ENCODE peak calls at places on chromosomes 7 and 10, in six cellular contexts. J is activated CD8-positive, alpha-beta memory T cell treated with anti-CD3 and anti-CD28 coated beads, Interleukin-2, amount 50 U/mL, for 48 hours; X is activated naive CD8-positive, alpha-beta T cell treated with anti-CD3 and anti-CD28 coated beads, Interleukin-2, amount 50 U/mL, for 24 hours; G is NCI-H1092; R is H54; C is suprapubic skin. M is an unnamed sample.

GRCh38 chr10:25026463-25026862 is 10.1 kb downstream of the THNSL1 start:
- DNase-seq in J (no peak), X (no peak), G (no peak), R (no peak), C (no peak), M (no peak)

GRCh38 chr7:364536-364935 is 74.6 kb downstream of the FOXL3 start:
- DNase-seq in J (no peak), X (no peak), G (no peak), R (no peak), C (no peak), M (no peak)

GRCh38 chr7:1818581-1819200 is 148.6 kb downstream of the ELFN1 start:
- DNase-seq in J (peak; percentile 43), X (no peak), G (no peak), R (no peak), C (peak; percentile 44), M (no peak)

GRCh38 chr10:103498936-103499638 is 5.6 kb downstream of the NEURL1 start:
- DNase-seq in J (no peak), X (no peak), G (no peak), R (no peak), C (no peak), M (no peak)

GRCh38 chr10:25682203-25682950 is 251.7 kb upstream of the MYO3A start:
- DNase-seq in J (no peak), X (no peak), G (no peak), R (peak; percentile 19), C (no peak), M (no peak)

GRCh38 chr10:128712661-128713060 is 586.4 kb upstream of the MKI67 start:
- DNase-seq in J (no peak), X (no peak), G (no peak), R (no peak), C (no peak), M (no peak)

GRCh38 chr7:100215895-100216294 is 3.9 kb upstream of the PVRIG start:
- DNase-seq in J (no peak), X (no peak), G (no peak), R (no peak), C (no peak), M (no peak)

GRCh38 chr10:43265799-43266721 is 805 bp downstream of the RASGEF1A start:
- DNase-seq in J (peak; percentile 66), X (peak; percentile 29), G (no peak), R (no peak), C (peak; percentile 54), M (peak; percentile 66)

GRCh38 chr7:44196450-44196872 is 4.3 kb upstream of the YKT6 start:
- DNase-seq in J (no peak), X (peak; percentile 42), G (peak; percentile 54), R (peak; percentile 83), C (no peak), M (peak; percentile 65)

GRCh38 chr10:26475448-26475847 is 37.3 kb downstream of the APBB1IP start:
- DNase-seq in J (no peak), X (no peak), G (no peak), R (no peak), C (no peak), M (no peak)

GRCh38 chr10:21526184-21526951 is 886 bp upstream of the SKIDA1 start:
- DNase-seq in J (peak; percentile 80), X (peak; percentile 63), G (peak; percentile 51), R (no peak), C (peak; percentile 92), M (peak; percentile 64)

GRCh38 chr7:74033372-74034311 is 5.7 kb downstream of the ELN start:
- DNase-seq in J (no peak), X (no peak), G (no peak), R (no peak), C (peak; percentile 81), M (no peak)

GRCh38 chr10:83545901-83546391 is 593.4 kb upstream of the GHITM start:
- DNase-seq in J (no peak), X (no peak), G (no peak), R (no peak), C (no peak), M (no peak)

M was measured in activated CD8-positive, alpha-beta T cell treated with anti-CD3 and anti-CD28 coated beads, Interleukin-2, amount 10 ng/mL, durations not matched to agents 7 days and 5 days.